ENCODE peak calls at places on chromosome 13, in five cellular contexts. I is naive B cell; U is CD4-positive, alpha-beta memory T cell; H is EL; F is cardiac fibroblast. T is an unnamed sample.

GRCh38 chr13:114110091-114110829 is 22.2 kb downstream of the RASA3 start:
- DNase-seq in I (peak), H (peak), U (peak), F (no peak), T (peak)

GRCh38 chr13:103022328-103022727 is 43.9 kb downstream of the SLC10A2 start:
- DNase-seq in H (no peak), F (peak), U (no peak), I (no peak), T (no peak)

GRCh38 chr13:114235697-114236096 is 1.0 kb downstream of the CDC16 start:
- DNase-seq in U (no peak), I (no peak), H (no peak), F (no peak), T (no peak)

GRCh38 chr13:107835339-107836018 is 379.9 kb downstream of the LIG4 start:
- DNase-seq in U (no peak), F (peak), H (peak), I (no peak), T (peak)

GRCh38 chr13:87274209-87274819 is 396.9 kb upstream of the SLITRK5 start:
- DNase-seq in H (no peak), U (no peak), F (peak), I (no peak), T (peak)

GRCh38 chr13:112545866-112546265 is 42.1 kb downstream of the TUBGCP3 start:
- DNase-seq in F (peak), H (peak), U (no peak), I (no peak), T (peak)

GRCh38 chr13:80074143-80074752 is 266.7 kb downstream of the SPRY2 start:
- DNase-seq in F (no peak), U (no peak), I (no peak), H (no peak), T (no peak)

GRCh38 chr13:68257111-68257842 is 1027.1 kb upstream of the PCDH9 start:
- DNase-seq in F (peak), I (no peak), U (no peak), H (no peak), T (peak)

GRCh38 chr13:110371550-110372465 is 64.7 kb downstream of the COL4A2 start:
- DNase-seq in U (no peak), F (peak), I (no peak), H (no peak), T (peak)

GRCh38 chr13:105442941-105443340 is 1092.5 kb downstream of the EFNB2 start:
- DNase-seq in H (peak), F (peak), U (no peak), I (no peak), T (peak)

GRCh38 chr13:85538957-85539356 is 260.3 kb downstream of the SLITRK6 start:
- DNase-seq in F (no peak), H (no peak), U (no peak), I (no peak), T (no peak)

GRCh38 chr13:23983671-23984070 is 86.4 kb upstream of the C1QTNF9B start:
- DNase-seq in I (no peak), H (no peak), F (no peak), U (no peak), T (no peak)

GRCh38 chr13:29817604-29818378 is 32.6 kb downstream of the UBL3 start:
- DNase-seq in H (no peak), I (peak), F (no peak), U (no peak), T (no peak)

GRCh38 chr13:21735621-21736401 is 64.9 kb downstream of the FGF9 start:
- DNase-seq in U (no peak), I (no peak), H (no peak), F (no peak), T (no peak)